ENCODE peak calls at places on chromosomes 5 and 9, in six cellular contexts. N is CD8-positive, alpha-beta T cell; L is stimulated activated naive B cell treated with anti-CD40 and anti-IgM and Interleukin-4, amounts not matched to agents 10 μg/mL and 1 μg/mL and 100 μg/mL, for 72 hours; I is T-cell; H is dermis microvascular lymphatic vessel endothelial cell; V is spleen. F is an unnamed sample.
A peak's percentile ranks its signal among the peaks of the same experiment; 100 is the strongest.

GRCh38 chr5:157004893-157005551 is 42.0 kb upstream of the TIMD4 start:
- DNase-seq in I (no peak), V (no peak), N (no peak), H (no peak), L (no peak), F (no peak)

GRCh38 chr9:69834591-69835184 is 14.1 kb downstream of the CFAP95 start:
- DNase-seq in I (no peak), N (no peak), H (no peak), V (no peak), L (no peak), F (no peak)

GRCh38 chr9:120186276-120186675 is 393.7 kb downstream of the CDK5RAP2 start:
- DNase-seq in H (no peak), N (no peak), L (no peak), I (no peak), V (no peak), F (no peak)

GRCh38 chr5:56211298-56211865 is 21.7 kb downstream of the ANKRD55 start:
- DNase-seq in I (no peak), L (no peak), N (no peak), H (peak; percentile 92), V (no peak), F (no peak)

GRCh38 chr5:134592141-134592746 is 40.4 kb downstream of the SAR1B start:
- DNase-seq in N (no peak), H (no peak), L (no peak), V (no peak), I (no peak), F (no peak)

GRCh38 chr5:113242481-113243348 is 192.1 kb downstream of the TSSK1B start:
- DNase-seq in N (no peak), H (no peak), I (no peak), V (no peak), L (no peak), F (no peak)

GRCh38 chr5:61534481-61535267 is 202.6 kb downstream of the ZSWIM6 start:
- DNase-seq in L (peak; percentile 18), N (no peak), I (no peak), H (no peak), V (no peak), F (no peak)

GRCh38 chr5:134877159-134877558 is 3.0 kb downstream of the TXNDC15 start:
- DNase-seq in H (no peak), L (no peak), N (no peak), I (no peak), V (no peak), F (no peak)

GRCh38 chr5:77316871-77317661 is 106.6 kb downstream of the PDE8B start:
- DNase-seq in N (no peak), I (no peak), L (no peak), H (no peak), V (no peak), F (no peak)

GRCh38 chr5:172866802-172867748 is 33.0 kb downstream of the ERGIC1 start:
- DNase-seq in H (no peak), I (no peak), N (no peak), L (no peak), V (peak; percentile 66), F (no peak)

GRCh38 chr5:150651924-150652688 is 8.9 kb upstream of the MYOZ3 start:
- DNase-seq in H (no peak), I (no peak), N (no peak), L (no peak), V (no peak), F (no peak)

GRCh38 chr5:169424956-169425318 is 124.0 kb upstream of the SLIT3 start:
- DNase-seq in V (no peak), I (no peak), H (no peak), N (no peak), L (no peak), F (no peak)

GRCh38 chr5:19172926-19173425 is 815.0 kb downstream of the CDH18 start:
- DNase-seq in V (no peak), L (no peak), I (no peak), N (no peak), H (no peak), F (no peak)